ENCODE peak calls at places on chromosomes 3 and 15, in four cellular contexts. U is HepG2, L is K562, G is GM12878. J is an unnamed sample.

GRCh38 chr3:99781761-99782160 is 35.9 kb upstream of the CMSS1 start:
- DNase-seq in U (no peak), L (no peak), G (no peak), J (no peak)

GRCh38 chr3:53809764-53810400 is 36.3 kb downstream of the CHDH start:
- DNase-seq in U (no peak), L (no peak), G (no peak), J (no peak)

GRCh38 chr3:8589880-8590556 is 54.6 kb downstream of the SSUH2 start:
- DNase-seq in U (no peak), L (no peak), G (no peak), J (no peak)

GRCh38 chr3:114645392-114645791 is 351.6 kb downstream of the TIGIT start:
- DNase-seq in U (peak), L (no peak), G (no peak), J (no peak)

GRCh38 chr15:66494262-66494661 is 3.3 kb downstream of the SNAPC5 start:
- DNase-seq in U (no peak), L (no peak), G (no peak), J (no peak)

GRCh38 chr15:38002883-38003477 is 68.5 kb downstream of the TMCO5A start:
- DNase-seq in U (peak), L (no peak), G (peak), J (no peak)

GRCh38 chr3:175702956-175703355 is 843.8 kb downstream of the NAALADL2 start:
- DNase-seq in U (no peak), L (no peak), G (no peak), J (no peak)

GRCh38 chr15:59862191-59863155 is 141.6 kb upstream of the FOXB1 start:
- DNase-seq in U (no peak), L (no peak), G (no peak), J (no peak)

GRCh38 chr3:150251187-150251592 is 156.9 kb upstream of the TSC22D2 start:
- DNase-seq in U (no peak), L (no peak), G (no peak), J (peak)

GRCh38 chr3:192068464-192069254 is 607.7 kb downstream of the PYDC2 start:
- DNase-seq in U (no peak), L (no peak), G (peak), J (no peak)

GRCh38 chr3:82208002-82208710 is 446.7 kb upstream of the GBE1 start:
- DNase-seq in U (no peak), L (no peak), G (no peak), J (no peak)

GRCh38 chr3:188947401-188947982 is 224.3 kb upstream of the TPRG1 start:
- DNase-seq in U (no peak), L (peak), G (no peak), J (peak)

GRCh38 chr3:105613120-105613519 is 246.4 kb downstream of the ALCAM start:
- DNase-seq in U (no peak), L (no peak), G (no peak), J (no peak)

DNA sequence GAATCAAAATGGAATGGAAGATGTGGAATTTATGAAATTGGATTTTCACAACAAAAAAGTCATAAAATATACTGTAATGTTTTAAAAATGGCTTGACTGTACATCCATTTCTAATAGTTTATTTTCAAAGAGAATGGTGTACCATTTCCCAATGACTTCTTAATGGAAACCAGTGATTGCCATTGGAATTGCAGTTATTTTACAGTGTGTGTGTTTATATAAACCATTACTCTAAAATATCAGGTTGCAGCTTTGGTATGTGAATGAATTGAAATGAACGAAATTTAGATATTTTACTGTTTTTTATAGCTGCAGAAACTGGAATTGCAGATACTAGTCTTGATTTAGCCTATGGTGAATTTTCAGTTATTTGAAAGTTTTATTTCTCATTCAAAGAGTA is 165.6 kb downstream of the UBE2E2 start:
- DNase-seq in U (no peak), L (no peak), G (no peak), J (no peak)
- TF ChIP-seq SP1 in U (no peak), L (no peak), G (no peak), J (no peak)

GRCh38 chr3:173588547-173588946 is 191.0 kb downstream of the NLGN1 start:
- DNase-seq in U (no peak), L (no peak), G (no peak), J (no peak)

GRCh38 chr3:173587055-173587454 is 189.5 kb downstream of the NLGN1 start:
- DNase-seq in U (no peak), L (no peak), G (no peak), J (no peak)

GRCh38 chr3:173584093-173584833 is 186.7 kb downstream of the NLGN1 start:
- DNase-seq in U (no peak), L (peak), G (no peak), J (peak)

GRCh38 chr3:173584834-173585831 is 187.6 kb downstream of the NLGN1 start:
- DNase-seq in U (no peak), L (no peak), G (no peak), J (peak)

GRCh38 chr3:173586176-173586575 is 188.6 kb downstream of the NLGN1 start:
- DNase-seq in U (no peak), L (no peak), G (no peak), J (no peak)
- TF ChIP-seq FOXK2 in U (no peak), L (no peak), G (no peak), J (no peak)

GRCh38 chr3:33482126-33482525 is 41.9 kb upstream of the UBP1 start:
- DNase-seq in U (peak), L (no peak), G (no peak), J (no peak)
- TF ChIP-seq SP1 in U (no peak), L (no peak), G (no peak), J (no peak)

GRCh38 chr3:119349353-119349752 is 55.2 kb downstream of the ARHGAP31 start:
- DNase-seq in U (no peak), L (no peak), G (no peak), J (no peak)
- TF ChIP-seq FOXK2 in U (no peak), L (no peak), G (no peak), J (no peak)

GRCh38 chr3:49674491-49674983 is 386 bp downstream of the APEH start:
- DNase-seq in U (no peak), L (no peak), G (no peak), J (no peak)
- TF ChIP-seq SP1 in U (no peak), L (no peak), G (no peak), J (no peak)

GRCh38 chr3:157573281-157573680 is 70.1 kb upstream of the VEPH1 start:
- DNase-seq in U (no peak), L (no peak), G (no peak), J (no peak)
- TF ChIP-seq FOXK2 in U (no peak), L (no peak), G (no peak), J (no peak)

DNA sequence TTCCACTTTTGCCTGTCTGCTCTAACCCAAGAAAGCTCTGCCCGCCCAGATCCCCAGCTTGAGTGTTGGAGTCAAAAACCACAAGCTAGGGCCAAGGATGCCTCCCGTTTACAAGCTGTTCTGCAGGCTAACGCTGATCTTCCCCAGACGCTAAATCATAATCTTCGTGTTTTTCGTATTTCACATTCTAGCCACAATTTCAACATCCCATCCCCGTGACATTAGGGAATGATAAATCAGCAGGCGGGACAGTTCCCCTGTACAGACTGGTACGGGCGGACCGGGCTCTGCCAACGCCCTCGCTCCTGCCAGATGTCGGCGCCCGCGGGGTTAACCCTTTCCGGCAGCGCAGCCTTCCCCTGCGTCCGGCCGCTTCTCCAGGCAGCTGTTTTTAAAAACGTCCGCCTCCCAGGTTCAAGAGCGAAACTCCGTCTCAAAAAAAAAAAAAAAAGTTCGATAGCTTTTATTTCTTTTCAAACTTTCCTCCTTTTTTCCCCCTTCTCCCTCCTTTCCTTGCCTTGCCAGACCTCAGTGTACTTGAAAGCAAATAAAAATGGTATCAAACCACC is 81.0 kb upstream of the BNC1 start:
- DNase-seq in U (no peak), L (no peak), G (no peak), J (peak)
- TF ChIP-seq SP1 in U (no peak), L (no peak), G (no peak), J (no peak)

J was measured in HEK293T.